ENCODE peak calls at places on chromosomes 16 and 17, in eight cellular contexts. I is uterus, S is psoas muscle, M is iPS DF 6.9, P is tibial artery, G is adrenal gland, O is stomach, Z is cardiac muscle cell. Q is an unnamed sample. For H3K36me3 and H3K4me1, the result is how much of the 10 kb centered on the place peaks cover.

GRCh38 chr17:10649031-10649430 is 8.1 kb downstream of the MYH3 start:
- DNase-seq in O (no peak), I (no peak), M (no peak), P (no peak), Z (peak), S (no peak), G (no peak), Q (no peak)

GRCh38 chr17:45052052-45052772 is 780 bp upstream of the DCAKD start:
- DNase-seq in O (peak), Z (peak), S (peak), P (peak), G (peak), I (peak), M (no peak), Q (peak)

GRCh38 chr17:73724341-73724740 is 80.1 kb upstream of the SDK2 start:
- DNase-seq in I (no peak), Z (no peak), P (no peak), M (no peak), O (no peak), G (no peak), S (no peak), Q (no peak)

GRCh38 chr16:15961060-15961511 is 11.7 kb downstream of the ABCC1 start:
- DNase-seq in M (no peak), G (no peak), P (no peak), Z (no peak), S (no peak), I (no peak), O (no peak), Q (peak)

GRCh38 chr16:72821551-72821950 is 226.4 kb downstream of the ZFHX3 start:
- DNase-seq in M (no peak), P (no peak), S (no peak), Z (no peak), G (no peak), I (no peak), O (no peak), Q (no peak)

GRCh38 chr17:62661337-62661736 is 33.9 kb downstream of the MRC2 start:
- DNase-seq in G (no peak), Z (no peak), O (no peak), S (no peak), I (no peak), P (no peak), M (no peak), Q (no peak)

GRCh38 chr16:85169333-85170065 is 57.2 kb upstream of the CIBAR2 start:
- DNase-seq in S (no peak), O (no peak), M (no peak), P (no peak), Z (peak), I (no peak), G (peak), Q (no peak)

GRCh38 chr16:84479716-84480450 is 24.6 kb downstream of the MEAK7 start:
- DNase-seq in G (no peak), M (no peak), Z (no peak), I (no peak), S (no peak), O (peak), P (no peak), Q (no peak)

GRCh38 chr17:57948169-57948554 is 7.0 kb downstream of the CUEDC1 start:
- DNase-seq in G (peak), Z (no peak), M (no peak), S (no peak), I (peak), P (no peak), O (no peak), Q (no peak)

GRCh38 chr17:73533801-73534574 is 110.3 kb downstream of the SDK2 start:
- DNase-seq in Z (no peak), S (no peak), P (no peak), O (no peak), M (no peak), G (no peak), I (no peak), Q (no peak)

GRCh38 chr17:77145635-77146632 is 5.2 kb downstream of the SEC14L1 start:
- DNase-seq in P (peak), S (peak), Z (peak), I (no peak), O (peak), M (no peak), G (peak), Q (peak)

GRCh38 chr16:52721331-52721730 is 174.4 kb upstream of the TOX3 start:
- DNase-seq in Z (no peak), I (no peak), P (no peak), S (no peak), G (no peak), O (no peak), M (no peak), Q (no peak)

GRCh38 chr17:72745241-72745640 is 347.2 kb downstream of the SLC39A11 start:
- DNase-seq in S (no peak), M (no peak), G (no peak), P (no peak), I (no peak), O (no peak), Z (no peak), Q (no peak)

GRCh38 chr17:42536372-42537155 is 523 bp downstream of the NAGLU start:
- DNase-seq in G (peak), M (no peak), Z (peak), S (peak), P (peak), O (peak), I (peak), Q (peak)

GRCh38 chr16:9212621-9213020 is 121.2 kb downstream of the HAPSTR1 start:
- DNase-seq in P (no peak), Z (no peak), O (no peak), G (no peak), I (no peak), S (no peak), M (no peak), Q (no peak)

GRCh38 chr17:38728290-38728831 is 1.8 kb upstream of the CISD3 start:
- DNase-seq in S (no peak), G (no peak), M (no peak), P (no peak), O (no peak), Z (no peak), I (no peak), Q (peak)

GRCh38 chr16:6837722-6838121 is 494.9 kb upstream of the RBFOX1 start:
- DNase-seq in Z (no peak), S (no peak), O (no peak), G (no peak), I (no peak), M (no peak), P (no peak), Q (no peak)

GRCh38 chr16:67917852-67918236 is 13.8 kb downstream of the CTRL start:
- DNase-seq in P (no peak), M (no peak), I (no peak), G (peak), Z (no peak), S (no peak), O (no peak), Q (no peak)

GRCh38 chr17:29157310-29157709 is 22.9 kb downstream of the MYO18A start:
- DNase-seq in G (no peak), O (no peak), Z (no peak), M (no peak), P (no peak), I (no peak), S (no peak), Q (no peak)

GRCh38 chr16:87635541-87636049 is 33.3 kb downstream of the JPH3 start:
- DNase-seq in M (no peak), G (peak), O (peak), S (peak), P (no peak), I (peak), Z (peak), Q (peak)

GRCh38 chr16:49660647-49661046 is 195.3 kb downstream of the ZNF423 start:
- DNase-seq in O (no peak), P (no peak), M (no peak), G (no peak), I (no peak), S (no peak), Z (no peak), Q (no peak)

GRCh38 chr17:75810216-75810615 is 25.6 kb downstream of the UNK start:
- DNase-seq in Z (no peak), S (no peak), P (no peak), I (peak), M (no peak), G (no peak), O (no peak), Q (peak)

GRCh38 chr17:1055751-1056645 is 59.1 kb downstream of the TIMM22 start:
- DNase-seq in M (no peak), Z (peak), G (peak), P (peak), I (peak), S (peak), O (peak), Q (no peak)

GRCh38 chr16:88754109-88754911 is 30.7 kb downstream of the PIEZO1 start:
- DNase-seq in G (no peak), S (no peak), I (no peak), Z (no peak), P (no peak), M (no peak), O (no peak), Q (no peak)
- H3K36me3 ChIP-seq in G (under half), S (under half), I (under half), Z (under half), P (under half), M (under half), O (under half), Q (under half)

GRCh38 chr16:14510581-14510938 is 119.5 kb downstream of the PARN start:
- DNase-seq in O (no peak), G (peak), P (no peak), I (no peak), M (no peak), S (no peak), Z (no peak), Q (no peak)
- H3K4me1 ChIP-seq in O (under half), G (under half), P (under half), I (under half), M (under half), S (under half), Z (under half), Q (under half)

DNA sequence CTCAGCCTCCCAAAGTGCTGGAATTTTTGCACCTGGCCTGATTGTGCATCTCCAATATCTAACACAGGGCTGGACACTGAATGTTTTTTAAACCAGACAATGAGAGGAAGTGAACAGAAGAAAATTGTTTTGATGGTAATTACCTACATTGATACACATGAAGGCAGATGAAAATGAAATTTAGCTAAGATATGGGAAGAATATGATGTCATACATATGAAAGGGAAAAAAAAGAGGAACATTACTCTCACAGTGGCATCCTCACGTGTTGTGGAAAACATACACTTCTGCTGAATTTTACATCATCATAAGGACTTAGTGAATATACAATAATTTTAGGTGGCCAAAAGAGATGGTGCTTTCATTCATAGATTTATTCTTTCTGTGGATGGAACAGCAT is 111.7 kb downstream of the SYCE1L start:
- DNase-seq in Z (no peak), I (no peak), M (no peak), P (no peak), O (no peak), G (no peak), S (no peak), Q (no peak)
- H3K36me3 ChIP-seq in Z (under half), I (under half), M (under half), P (under half), O (under half), G (under half), S (under half), Q (under half)

GRCh38 chr16:2472885-2473284 is 1.8 kb downstream of the NTN3 start:
- DNase-seq in S (no peak), M (no peak), Z (no peak), P (no peak), O (no peak), I (no peak), G (no peak), Q (no peak)

GRCh38 chr16:2475413-2476344 is 752 bp downstream of the TBC1D24 start:
- DNase-seq in I (no peak), P (no peak), G (no peak), M (no peak), Z (no peak), O (peak), S (no peak), Q (peak)

GRCh38 chr16:2473425-2473926 is 1.5 kb upstream of the TBC1D24 start:
- DNase-seq in G (no peak), I (no peak), P (no peak), M (no peak), S (no peak), O (no peak), Z (no peak), Q (no peak)

GRCh38 chr16:2474877-2475412 is at the start of gene TBC1D24:
- DNase-seq in I (peak), M (no peak), G (peak), S (peak), Z (peak), P (peak), O (peak), Q (peak)

DNA sequence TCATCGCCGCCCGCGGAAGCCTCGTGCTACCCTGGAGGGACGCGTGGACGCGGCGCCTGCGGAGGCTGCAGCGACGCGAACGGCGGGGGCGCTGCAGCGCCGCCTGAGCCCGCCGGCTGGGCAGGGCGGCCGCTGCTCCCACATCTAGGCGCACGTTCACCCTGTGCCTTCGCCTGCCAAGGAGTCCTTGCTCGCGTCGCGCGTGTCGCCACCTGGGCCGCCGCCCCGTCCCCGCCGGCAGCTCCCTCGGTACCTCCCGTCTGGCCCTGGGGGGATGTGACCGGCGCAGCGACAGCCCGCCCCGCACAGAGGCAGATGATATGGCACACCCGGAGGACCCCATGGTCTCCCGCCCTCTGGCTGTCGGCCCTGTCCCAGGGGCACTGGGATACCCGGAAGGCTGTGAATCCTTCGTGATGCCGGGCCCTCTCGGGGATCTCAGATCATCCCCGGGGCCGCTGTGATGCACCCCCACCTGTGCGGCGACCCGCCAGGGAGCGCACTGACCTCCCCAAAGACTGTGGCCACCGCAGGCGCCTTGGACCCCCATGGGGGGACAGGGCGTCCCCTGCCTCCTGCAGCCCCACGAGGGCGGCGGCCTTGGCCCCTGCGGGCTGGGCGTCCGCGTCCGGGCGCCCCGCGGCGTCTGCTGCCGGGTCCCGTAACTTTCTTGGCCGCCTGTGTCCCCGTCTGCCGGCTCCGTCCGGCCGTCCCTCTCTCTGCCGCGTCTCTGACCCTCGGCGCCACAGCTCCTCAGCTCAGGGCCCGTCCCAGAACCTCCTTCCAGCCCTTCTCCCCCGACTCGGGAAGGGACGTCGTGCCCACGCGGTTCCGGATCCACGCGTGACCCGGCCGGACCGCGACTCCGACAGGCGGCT is 689 bp upstream of the TBC1D24 start:
- DNase-seq in M (no peak), G (peak), Z (peak), I (peak), P (no peak), S (peak), O (peak), Q (peak)
- H3K4me1 ChIP-seq in M (under half), G (half or more), Z (under half), I (under half), P (under half), S (under half), O (half or more), Q (under half)

GRCh38 chr16:2939968-2940367 is 24.1 kb upstream of the KREMEN2 start:
- DNase-seq in G (no peak), S (no peak), M (no peak), P (no peak), O (no peak), I (no peak), Z (no peak), Q (no peak)
- H3K36me3 ChIP-seq in G (under half), S (under half), M (under half), P (half or more), O (half or more), I (under half), Z (under half), Q (under half)

Q was measured in small intestine.